ENCODE peak calls at places on chromosomes 7 and 10, in seven cellular contexts. M, A, B, P, R, N and X are unnamed samples.

GRCh38 chr7:87797798-87798403 is 78.3 kb downstream of the SLC25A40 start:
- DNase-seq in M (peak), A (peak), B (no peak), P (no peak), R (no peak), N (no peak), X (peak)

GRCh38 chr10:5888352-5888751 is 1.3 kb downstream of the ANKRD16 start:
- DNase-seq in M (no peak), A (peak), B (no peak), P (no peak), R (no peak), N (no peak), X (no peak)

GRCh38 chr10:98664329-98665042 is 217.8 kb upstream of the HPS1 start:
- DNase-seq in M (peak), A (peak), B (no peak), P (peak), R (no peak), N (no peak), X (no peak)

GRCh38 chr10:60480865-60481563 is 91.3 kb upstream of the ANK3 start:
- DNase-seq in M (peak), A (no peak), B (no peak), P (no peak), R (no peak), N (peak), X (peak)

GRCh38 chr10:103772096-103772845 is 83.1 kb downstream of the SH3PXD2A start:
- DNase-seq in M (peak), A (peak), B (peak), P (peak), R (peak), N (peak), X (no peak)

GRCh38 chr10:14665304-14665703 is 109.4 kb downstream of the FAM107B start:
- DNase-seq in M (no peak), A (no peak), B (no peak), P (no peak), R (no peak), N (no peak), X (peak)

GRCh38 chr10:118106426-118106825 is 59.7 kb upstream of the RAB11FIP2 start:
- DNase-seq in M (peak), A (peak), B (peak), P (no peak), R (no peak), N (no peak), X (no peak)

GRCh38 chr10:28139138-28139537 is 140.3 kb upstream of the ODAD2 start:
- DNase-seq in M (peak), A (no peak), B (no peak), P (no peak), R (no peak), N (peak), X (no peak)

GRCh38 chr10:43854042-43854441 is 205.4 kb upstream of the ZNF32 start:
- DNase-seq in M (peak), A (no peak), B (no peak), P (no peak), R (no peak), N (no peak), X (no peak)

GRCh38 chr7:149719912-149720335 is 53.5 kb downstream of the ZNF467 start:
- DNase-seq in M (no peak), A (no peak), B (no peak), P (no peak), R (peak), N (no peak), X (no peak)

GRCh38 chr10:88288621-88289059 is 294.5 kb downstream of the RNLS start:
- DNase-seq in M (no peak), A (peak), B (no peak), P (no peak), R (no peak), N (no peak), X (peak)

GRCh38 chr10:88291289-88292184 is 291.6 kb downstream of the RNLS start:
- DNase-seq in M (no peak), A (peak), B (no peak), P (no peak), R (no peak), N (no peak), X (no peak)

GRCh38 chr10:88286030-88286429 is 297.1 kb downstream of the RNLS start:
- DNase-seq in M (no peak), A (no peak), B (no peak), P (no peak), R (no peak), N (no peak), X (no peak)

GRCh38 chr10:88292185-88292514 is 291.0 kb downstream of the RNLS start:
- DNase-seq in M (no peak), A (peak), B (no peak), P (no peak), R (no peak), N (no peak), X (no peak)

GRCh38 chr10:88289342-88289741 is 293.8 kb downstream of the RNLS start:
- DNase-seq in M (no peak), A (peak), B (no peak), P (no peak), R (no peak), N (no peak), X (no peak)
- H3K27ac ChIP-seq in M (no peak), A (no peak), B (no peak), P (no peak), R (no peak), N (no peak), X (no peak)

GRCh38 chr7:55520426-55521140 is 51.7 kb downstream of the VOPP1 start:
- DNase-seq in M (no peak), A (no peak), B (no peak), P (no peak), R (no peak), N (no peak), X (no peak)
- H3K27ac ChIP-seq in M (no peak), A (no peak), B (no peak), P (peak), R (no peak), N (no peak), X (no peak)

GRCh38 chr7:842436-843031 is 10.3 kb downstream of the SUN1 start:
- DNase-seq in M (no peak), A (no peak), B (peak), P (no peak), R (no peak), N (no peak), X (no peak)

GRCh38 chr7:843230-843629 is 11.0 kb downstream of the SUN1 start:
- DNase-seq in M (no peak), A (no peak), B (no peak), P (no peak), R (no peak), N (no peak), X (no peak)

GRCh38 chr7:840001-840600 is 7.8 kb downstream of the SUN1 start:
- DNase-seq in M (no peak), A (no peak), B (no peak), P (no peak), R (no peak), N (no peak), X (no peak)

GRCh38 chr7:844043-844442 is 11.8 kb downstream of the SUN1 start:
- DNase-seq in M (no peak), A (no peak), B (no peak), P (no peak), R (no peak), N (no peak), X (no peak)

GRCh38 chr7:841943-842342 is 9.7 kb downstream of the SUN1 start:
- DNase-seq in M (no peak), A (no peak), B (no peak), P (no peak), R (no peak), N (no peak), X (no peak)
- H3K27ac ChIP-seq in M (no peak), A (no peak), B (peak), P (peak), R (no peak), N (peak), X (no peak)

DNA sequence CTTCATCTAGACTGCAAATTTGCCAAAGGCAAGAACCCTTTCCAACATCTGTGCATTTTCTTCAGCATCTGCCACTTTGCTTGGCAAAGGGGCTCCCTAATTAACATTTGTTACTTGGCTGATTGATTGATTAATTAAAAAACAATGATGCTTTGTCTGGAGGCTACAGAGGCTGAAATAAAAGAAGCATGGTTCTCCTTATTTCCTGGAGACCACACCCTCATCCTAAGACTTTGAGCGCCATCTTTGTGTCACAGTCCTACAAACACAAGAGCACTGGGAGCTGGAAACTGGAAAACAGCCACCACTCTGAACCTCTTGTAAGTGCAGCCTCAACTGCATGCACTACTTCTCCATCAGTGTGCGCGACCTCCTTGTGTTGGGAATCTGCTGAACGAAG is 189.1 kb downstream of the C7orf25 start:
- DNase-seq in M (no peak), A (no peak), B (no peak), P (no peak), R (no peak), N (no peak), X (no peak)
- H3K27ac ChIP-seq in M (no peak), A (no peak), B (no peak), P (no peak), R (no peak), N (no peak), X (no peak)

DNA sequence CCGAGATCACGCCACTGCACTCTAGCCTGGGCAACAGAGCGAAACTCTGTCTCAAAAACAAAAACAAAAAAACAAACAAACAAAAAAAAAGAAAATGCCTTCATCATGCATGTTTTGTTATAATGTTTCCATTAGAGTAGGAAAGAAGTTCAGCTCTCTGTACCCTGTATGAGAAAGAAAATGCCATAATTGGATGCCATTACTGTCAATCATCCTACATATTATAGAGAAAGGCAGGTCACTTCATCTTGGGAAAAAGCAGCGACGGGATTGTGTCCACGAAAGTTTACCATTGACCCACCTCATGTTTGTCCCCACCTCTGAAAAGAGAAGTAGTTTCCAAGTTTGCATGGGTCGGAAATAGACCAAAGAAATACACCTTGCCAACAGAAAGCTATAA is 33.8 kb downstream of the SEC61G start:
- DNase-seq in M (no peak), A (no peak), B (no peak), P (no peak), R (no peak), N (no peak), X (no peak)
- H3K27ac ChIP-seq in M (no peak), A (no peak), B (no peak), P (no peak), R (no peak), N (no peak), X (no peak)

DNA sequence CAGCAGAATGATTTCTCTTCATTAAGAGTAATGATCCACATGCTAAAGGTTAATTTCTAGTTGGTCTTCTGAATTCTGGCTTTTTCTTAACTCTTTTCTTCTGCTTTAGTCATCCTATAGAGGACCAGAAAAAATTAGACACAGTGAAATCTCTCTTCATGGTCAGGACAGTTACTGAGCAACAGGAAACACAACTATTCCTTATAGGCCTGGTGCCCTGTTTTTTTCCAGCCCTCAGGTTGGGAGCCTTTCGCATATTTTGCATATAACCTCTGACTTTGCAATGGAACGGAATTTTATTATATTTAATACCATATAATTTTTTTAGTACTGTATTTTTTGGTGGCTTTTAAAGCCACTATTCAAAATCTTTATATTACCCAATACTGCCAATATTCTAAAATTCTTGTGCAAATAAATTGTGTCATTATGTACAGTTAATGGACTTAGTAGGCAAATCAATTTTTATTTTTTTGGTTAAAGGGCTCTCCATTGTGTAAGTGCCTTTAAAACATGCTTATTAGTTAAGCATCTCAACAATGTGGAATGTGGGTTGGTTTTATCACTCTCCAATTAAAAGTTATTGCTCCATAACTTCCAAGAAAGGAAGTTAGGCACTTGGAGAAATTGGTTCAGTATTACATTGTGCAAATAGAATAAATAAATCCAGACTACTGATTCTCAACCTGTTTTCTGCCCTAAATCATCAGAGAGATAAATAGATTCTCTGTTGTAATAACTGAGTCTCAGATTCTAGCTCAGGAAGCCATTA is 22.5 kb downstream of the ARL4A start:
- DNase-seq in M (no peak), A (no peak), B (no peak), P (no peak), R (no peak), N (no peak), X (no peak)
- H3K27ac ChIP-seq in M (no peak), A (no peak), B (no peak), P (peak), R (no peak), N (no peak), X (peak)

DNA sequence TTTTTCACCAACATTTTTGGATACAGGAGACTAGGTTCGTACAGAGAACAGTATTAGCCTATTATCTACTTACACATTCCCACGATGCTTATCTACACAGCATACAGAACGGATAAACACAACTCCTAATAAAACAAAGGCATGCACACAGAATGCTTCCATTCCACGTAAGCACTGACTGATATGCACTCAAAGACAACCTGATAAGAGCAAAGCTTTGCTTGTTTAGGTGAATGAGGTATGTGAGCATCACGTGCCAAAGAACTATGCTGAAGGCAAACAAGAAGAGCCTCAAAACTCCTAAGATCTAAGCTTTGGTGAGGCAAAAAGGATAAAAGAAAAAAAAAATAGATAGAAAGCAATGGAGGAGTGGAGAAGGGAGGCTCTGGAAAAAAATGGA is 413.5 kb upstream of the LRRN3 start:
- DNase-seq in M (no peak), A (no peak), B (no peak), P (no peak), R (no peak), N (no peak), X (no peak)
- H3K27ac ChIP-seq in M (no peak), A (no peak), B (no peak), P (no peak), R (no peak), N (no peak), X (no peak)

DNA sequence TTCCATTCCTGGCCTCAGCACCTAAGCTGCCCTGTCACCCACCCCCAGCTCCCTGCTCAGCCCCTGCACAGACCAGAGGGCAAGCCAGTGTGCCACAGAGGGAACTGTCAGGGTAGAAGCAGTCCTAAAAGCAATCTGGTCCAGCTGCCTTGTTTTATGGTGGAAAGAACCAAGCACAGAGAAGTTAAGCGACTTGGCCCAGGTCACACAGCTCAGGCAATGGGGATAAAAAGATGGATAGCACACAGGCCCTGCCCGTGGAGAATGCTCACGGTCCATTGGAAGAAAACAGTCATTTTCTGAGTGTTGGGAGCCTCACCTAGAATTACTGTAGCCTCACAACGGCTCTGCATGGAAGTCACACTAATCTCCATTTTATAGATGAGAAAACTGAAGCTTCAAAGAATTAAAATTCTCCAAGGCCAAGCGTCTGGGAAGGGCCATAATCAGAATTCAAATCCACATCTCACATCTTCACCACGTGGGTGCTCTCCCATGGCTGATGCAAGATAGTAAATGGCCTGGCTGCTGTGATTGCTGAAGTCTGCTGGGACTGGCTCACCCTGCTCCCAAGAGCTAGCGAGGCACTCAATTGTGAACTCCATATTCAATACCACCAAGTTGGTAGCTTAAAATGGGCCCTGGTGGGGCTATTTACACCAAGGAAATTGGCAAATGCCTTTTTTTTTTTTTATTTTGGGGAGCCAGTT is 26.8 kb downstream of the C10orf105 start:
- DNase-seq in M (no peak), A (no peak), B (no peak), P (no peak), R (no peak), N (no peak), X (no peak)
- H3K27ac ChIP-seq in M (no peak), A (no peak), B (no peak), P (no peak), R (no peak), N (peak), X (no peak)

GRCh38 chr10:114404171-114405010 is at the start of gene AFAP1L2:
- DNase-seq in M (no peak), A (no peak), B (peak), P (peak), R (peak), N (no peak), X (no peak)

GRCh38 chr10:114402233-114402632 is 2.1 kb downstream of the AFAP1L2 start:
- DNase-seq in M (no peak), A (no peak), B (no peak), P (no peak), R (no peak), N (no peak), X (no peak)

GRCh38 chr10:114402871-114403544 is 1.3 kb downstream of the AFAP1L2 start:
- DNase-seq in M (no peak), A (no peak), B (no peak), P (no peak), R (no peak), N (no peak), X (no peak)

GRCh38 chr10:114405011-114405350 is 679 bp upstream of the AFAP1L2 start:
- DNase-seq in M (no peak), A (no peak), B (no peak), P (peak), R (peak), N (no peak), X (no peak)

DNA sequence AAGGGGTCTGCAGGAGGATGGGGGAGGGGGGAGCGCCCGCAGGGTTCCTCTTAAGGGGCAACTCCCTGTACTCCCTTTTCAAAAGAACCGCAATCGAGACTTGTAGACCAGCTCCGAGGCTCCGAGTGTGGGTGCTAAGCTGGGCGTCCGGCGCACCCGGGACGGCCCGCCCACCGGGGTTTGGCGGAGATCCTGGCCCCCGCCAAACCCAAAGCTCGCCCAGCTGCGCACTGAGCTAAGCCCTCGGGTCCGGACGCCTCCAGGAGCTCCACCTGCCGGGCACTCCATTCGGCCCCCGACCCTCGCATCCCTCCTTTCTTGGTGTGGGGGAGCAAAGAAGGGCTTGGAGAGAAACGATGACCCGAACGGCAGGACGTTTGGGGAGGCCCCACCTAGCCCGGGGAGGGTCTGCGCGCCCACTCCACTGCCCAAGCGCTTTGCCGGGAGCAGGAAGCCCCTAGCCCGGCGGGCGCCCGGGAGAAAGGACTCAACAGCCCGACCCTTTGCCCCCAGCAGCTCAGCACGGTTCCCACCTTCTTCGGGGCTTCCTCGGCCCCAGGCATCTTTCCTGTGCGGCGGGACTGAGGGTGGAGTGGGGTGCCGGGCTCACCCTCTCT is 649 bp downstream of the AFAP1L2 start:
- DNase-seq in M (no peak), A (no peak), B (peak), P (peak), R (peak), N (no peak), X (no peak)
- H3K27ac ChIP-seq in M (no peak), A (no peak), B (peak), P (peak), R (no peak), N (no peak), X (peak)